ENCODE peak calls at places on chromosomes 6 and 20, in seven cellular contexts. U, O, A, Q, T, K and B are unnamed samples.

GRCh38 chr20:1674361-1674760 is 16.8 kb upstream of the SIRPG start:
- DNase-seq in U (peak; percentile 51), O (no peak), A (no peak), Q (no peak), T (no peak), K (no peak), B (no peak)

GRCh38 chr6:139029470-139030210 is 1.1 kb downstream of the ABRACL start:
- DNase-seq in U (no peak), O (peak; percentile 70), A (peak; percentile 81), Q (no peak), T (peak; percentile 44), K (peak; percentile 35), B (peak; percentile 41)

GRCh38 chr20:59583428-59584277 is 20.7 kb upstream of the PHACTR3 start:
- DNase-seq in U (no peak), O (no peak), A (no peak), Q (no peak), T (no peak), K (no peak), B (no peak)

GRCh38 chr6:56593801-56594318 is 48.8 kb downstream of the DST start:
- DNase-seq in U (no peak), O (no peak), A (peak; percentile 58), Q (no peak), T (no peak), K (no peak), B (no peak)

GRCh38 chr6:154528286-154528915 is 17.9 kb upstream of the CNKSR3 start:
- DNase-seq in U (no peak), O (no peak), A (no peak), Q (no peak), T (no peak), K (no peak), B (no peak)

GRCh38 chr6:136549359-136550044 is 720 bp downstream of the MAP7 start:
- DNase-seq in U (peak; percentile 22), O (peak; percentile 60), A (no peak), Q (no peak), T (no peak), K (peak; percentile 19), B (peak; percentile 34)

GRCh38 chr6:117346142-117346930 is 79.4 kb downstream of the ROS1 start:
- DNase-seq in U (no peak), O (peak; percentile 17), A (peak; percentile 27), Q (no peak), T (no peak), K (no peak), B (no peak)

GRCh38 chr6:139920027-139920851 is 545.8 kb upstream of the CITED2 start:
- DNase-seq in U (no peak), O (no peak), A (peak; percentile 72), Q (no peak), T (no peak), K (no peak), B (no peak)

GRCh38 chr20:51021067-51022025 is 1.6 kb downstream of the KCNG1 start:
- DNase-seq in U (no peak), O (no peak), A (no peak), Q (no peak), T (no peak), K (no peak), B (no peak)

GRCh38 chr6:387293-387694 is 4.3 kb upstream of the IRF4 start:
- DNase-seq in U (no peak), O (no peak), A (peak; percentile 31), Q (no peak), T (no peak), K (no peak), B (no peak)

GRCh38 chr20:33947709-33948295 is 45.9 kb upstream of the RALY start:
- DNase-seq in U (peak; percentile 41), O (peak; percentile 19), A (peak; percentile 91), Q (no peak), T (peak; percentile 62), K (peak; percentile 59), B (no peak)

DNA sequence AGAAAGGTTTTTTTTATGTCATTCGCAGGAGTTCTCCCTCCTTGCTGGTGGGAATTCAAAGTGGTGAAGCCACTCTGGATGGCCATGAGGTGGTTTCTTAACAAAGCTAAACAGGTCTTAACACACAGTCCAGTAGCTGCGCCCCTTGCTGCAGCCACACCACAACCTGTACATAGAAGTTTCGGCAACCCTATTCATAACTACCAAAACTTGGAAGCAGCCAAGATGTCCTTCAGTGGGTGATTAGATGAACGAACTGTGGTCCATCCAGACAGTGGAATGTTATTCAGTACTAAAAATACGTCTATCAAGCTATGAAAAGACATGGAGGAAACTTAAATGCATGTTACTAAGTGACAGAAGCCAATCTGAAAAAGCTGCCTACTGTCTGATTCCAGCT is 78.9 kb downstream of the FAM120B start:
- DNase-seq in U (no peak), O (no peak), A (no peak), Q (no peak), T (no peak), K (no peak), B (no peak)
- TF ChIP-seq CTCF in U (no peak), O (no peak), A (no peak), Q (no peak), T (no peak), K (no peak), B (no peak)

DNA sequence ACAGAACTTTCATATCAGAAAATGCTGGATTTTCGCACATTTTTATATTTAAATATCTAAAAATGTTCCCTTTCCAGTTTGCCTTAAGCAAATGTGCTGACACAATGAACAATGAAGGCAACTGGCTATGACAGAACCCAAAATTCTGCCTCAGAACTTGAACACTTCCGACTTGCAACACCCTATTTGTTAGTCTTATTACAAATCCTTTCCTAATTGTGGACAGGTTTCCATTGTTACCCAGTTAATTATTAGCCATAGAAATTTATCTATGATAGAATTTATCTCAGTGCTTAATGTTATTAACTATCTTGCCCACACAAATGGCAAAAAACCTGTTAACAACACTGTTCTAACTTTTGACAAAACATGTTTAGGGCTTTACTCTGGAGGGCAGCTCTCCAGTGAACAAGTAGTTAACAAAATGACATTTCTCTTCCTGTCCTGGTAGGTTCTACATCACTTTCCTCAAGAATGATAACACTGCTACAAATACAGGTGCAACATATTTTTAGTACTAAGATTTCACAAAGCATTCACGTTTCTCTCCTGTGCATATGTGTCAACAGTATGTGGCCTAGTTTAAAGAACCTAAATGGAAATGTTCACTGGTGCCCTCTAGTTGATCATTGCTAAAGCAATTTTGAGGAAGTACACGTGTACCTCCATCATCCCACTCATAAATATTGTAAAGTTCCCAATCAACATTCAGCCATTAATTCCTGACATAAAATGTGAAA is 58.4 kb downstream of the HIVEP2 start:
- DNase-seq in U (no peak), O (peak; percentile 41), A (peak; percentile 78), Q (no peak), T (no peak), K (no peak), B (no peak)
- TF ChIP-seq CTCF in U (peak; percentile 57), O (peak; percentile 41), A (peak; percentile 13), Q (peak; percentile 37), T (no peak), K (no peak), B (no peak)

GRCh38 chr6:163415176-163415619 is 680 bp downstream of the QKI start:
- DNase-seq in U (peak; percentile 27), O (no peak), A (peak; percentile 58), Q (no peak), T (peak; percentile 20), K (no peak), B (no peak)
- TF ChIP-seq CTCF in U (no peak), O (no peak), A (no peak), Q (no peak), T (no peak), K (no peak), B (no peak)

GRCh38 chr20:56843817-56844216 is 214.7 kb downstream of the TFAP2C start:
- DNase-seq in U (no peak), O (peak; percentile 27), A (no peak), Q (no peak), T (no peak), K (no peak), B (no peak)
- TF ChIP-seq CTCF in U (no peak), O (peak; percentile 36), A (no peak), Q (no peak), T (peak; percentile 35), K (no peak), B (no peak)

DNA sequence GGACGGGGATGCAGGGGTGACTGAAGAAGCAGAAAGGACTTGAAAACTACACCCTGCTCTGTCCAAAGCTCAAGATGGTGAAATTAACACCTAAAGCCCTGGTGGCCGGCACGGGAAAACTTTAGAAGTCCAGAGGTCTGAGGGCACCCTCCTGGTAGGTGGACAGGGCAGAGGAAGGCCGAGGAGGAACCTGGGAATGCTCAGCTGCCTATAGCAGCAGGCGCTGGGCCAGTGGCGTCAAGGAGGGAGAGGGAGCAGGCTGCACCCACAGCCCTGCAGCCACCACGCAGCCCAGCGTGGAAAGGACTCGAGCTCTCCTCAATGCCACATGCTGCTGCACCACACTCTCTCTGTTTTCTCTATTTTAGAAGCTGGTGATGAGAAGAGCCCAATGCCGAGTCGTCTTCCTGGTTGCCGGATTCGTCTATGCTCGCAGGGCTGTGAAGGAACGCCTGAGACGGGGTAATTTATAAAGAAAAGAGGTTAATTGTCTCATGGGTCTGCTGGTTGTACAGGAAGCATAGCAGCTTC is 248.3 kb upstream of the AFDN start:
- DNase-seq in U (no peak), O (no peak), A (no peak), Q (no peak), T (no peak), K (no peak), B (no peak)
- TF ChIP-seq CTCF in U (no peak), O (no peak), A (no peak), Q (no peak), T (no peak), K (no peak), B (no peak)